ENCODE peak calls at places on chromosome 1, in eight cellular contexts. One of them, this sample, is unnamed.

GRCh38 chr1:231720652-231721325 is 94.2 kb downstream of the DISC1 start:
- DNase-seq in foreskin fibroblast: no peak
- DNase-seq in H1: no peak
- DNase-seq in heart left ventricle: no peak
- DNase-seq in activated CD8-positive, alpha-beta T cell treated with anti-CD3 and anti-CD28 coated beads for 36 hours: no peak
- DNase-seq in cardiac muscle cell: no peak
- DNase-seq in fibroblast of the aortic adventitia: no peak
- DNase-seq in osteocyte: no peak
- DNase-seq in this sample: no peak

GRCh38 chr1:151563376-151563775 is 23.3 kb downstream of the TUFT1 start:
- DNase-seq in activated CD8-positive, alpha-beta T cell treated with anti-CD3 and anti-CD28 coated beads for 36 hours: no peak
- DNase-seq in cardiac muscle cell: no peak
- DNase-seq in heart left ventricle: no peak
- DNase-seq in H1: no peak
- DNase-seq in foreskin fibroblast: no peak
- DNase-seq in fibroblast of the aortic adventitia: no peak
- DNase-seq in osteocyte: no peak
- DNase-seq in this sample: no peak

GRCh38 chr1:225654277-225654597 is 1.3 kb upstream of the ENAH start:
- DNase-seq in heart left ventricle: no peak
- DNase-seq in foreskin fibroblast: no peak
- DNase-seq in H1: no peak
- DNase-seq in cardiac muscle cell: no peak
- DNase-seq in osteocyte: no peak
- DNase-seq in fibroblast of the aortic adventitia: no peak
- DNase-seq in activated CD8-positive, alpha-beta T cell treated with anti-CD3 and anti-CD28 coated beads for 36 hours: no peak
- DNase-seq in this sample: no peak

GRCh38 chr1:230867119-230867902 is 1.0 kb downstream of the C1orf198 start:
- DNase-seq in fibroblast of the aortic adventitia: peak; percentile 24
- DNase-seq in activated CD8-positive, alpha-beta T cell treated with anti-CD3 and anti-CD28 coated beads for 36 hours: no peak
- DNase-seq in osteocyte: no peak
- DNase-seq in cardiac muscle cell: no peak
- DNase-seq in foreskin fibroblast: peak; percentile 47
- DNase-seq in H1: no peak
- DNase-seq in heart left ventricle: no peak
- DNase-seq in this sample: no peak

GRCh38 chr1:938088-938683 is 14.5 kb downstream of the SAMD11 start:
- DNase-seq in foreskin fibroblast: peak; percentile 69
- DNase-seq in activated CD8-positive, alpha-beta T cell treated with anti-CD3 and anti-CD28 coated beads for 36 hours: no peak
- DNase-seq in cardiac muscle cell: peak; percentile 71
- DNase-seq in heart left ventricle: no peak
- DNase-seq in osteocyte: no peak
- DNase-seq in fibroblast of the aortic adventitia: peak; percentile 25
- DNase-seq in H1: no peak
- DNase-seq in this sample: no peak

GRCh38 chr1:151012684-151013471 is 4.6 kb downstream of the PRUNE1 start:
- DNase-seq in H1: no peak
- DNase-seq in heart left ventricle: no peak
- DNase-seq in foreskin fibroblast: peak; percentile 25
- DNase-seq in activated CD8-positive, alpha-beta T cell treated with anti-CD3 and anti-CD28 coated beads for 36 hours: no peak
- DNase-seq in osteocyte: no peak
- DNase-seq in fibroblast of the aortic adventitia: no peak
- DNase-seq in cardiac muscle cell: peak; percentile 24
- DNase-seq in this sample: no peak

GRCh38 chr1:155010211-155010918 is 7.8 kb downstream of the ZBTB7B start:
- DNase-seq in foreskin fibroblast: no peak
- DNase-seq in cardiac muscle cell: no peak
- DNase-seq in heart left ventricle: no peak
- DNase-seq in H1: no peak
- DNase-seq in fibroblast of the aortic adventitia: no peak
- DNase-seq in activated CD8-positive, alpha-beta T cell treated with anti-CD3 and anti-CD28 coated beads for 36 hours: peak; percentile 36
- DNase-seq in osteocyte: no peak
- DNase-seq in this sample: no peak

GRCh38 chr1:204334455-204334854 is 25.3 kb downstream of the PLEKHA6 start:
- DNase-seq in activated CD8-positive, alpha-beta T cell treated with anti-CD3 and anti-CD28 coated beads for 36 hours: no peak
- DNase-seq in H1: no peak
- DNase-seq in osteocyte: no peak
- DNase-seq in heart left ventricle: no peak
- DNase-seq in cardiac muscle cell: no peak
- DNase-seq in foreskin fibroblast: no peak
- DNase-seq in fibroblast of the aortic adventitia: no peak
- DNase-seq in this sample: no peak

GRCh38 chr1:186418503-186418902 is 42.4 kb downstream of the PDC start:
- DNase-seq in heart left ventricle: no peak
- DNase-seq in H1: no peak
- DNase-seq in activated CD8-positive, alpha-beta T cell treated with anti-CD3 and anti-CD28 coated beads for 36 hours: no peak
- DNase-seq in fibroblast of the aortic adventitia: no peak
- DNase-seq in foreskin fibroblast: no peak
- DNase-seq in osteocyte: no peak
- DNase-seq in cardiac muscle cell: no peak
- DNase-seq in this sample: no peak

GRCh38 chr1:203126866-203127671 is 457 bp upstream of the ADORA1 start:
- DNase-seq in fibroblast of the aortic adventitia: no peak
- DNase-seq in foreskin fibroblast: no peak
- DNase-seq in cardiac muscle cell: no peak
- DNase-seq in osteocyte: peak; percentile 42
- DNase-seq in heart left ventricle: no peak
- DNase-seq in activated CD8-positive, alpha-beta T cell treated with anti-CD3 and anti-CD28 coated beads for 36 hours: no peak
- DNase-seq in H1: no peak
- DNase-seq in this sample: no peak

GRCh38 chr1:233359431-233359830 is 31.9 kb downstream of the MAP3K21 start:
- DNase-seq in heart left ventricle: no peak
- DNase-seq in foreskin fibroblast: no peak
- DNase-seq in H1: no peak
- DNase-seq in activated CD8-positive, alpha-beta T cell treated with anti-CD3 and anti-CD28 coated beads for 36 hours: no peak
- DNase-seq in fibroblast of the aortic adventitia: no peak
- DNase-seq in cardiac muscle cell: no peak
- DNase-seq in osteocyte: no peak
- DNase-seq in this sample: no peak

GRCh38 chr1:84103197-84103992 is 40.7 kb upstream of the PRKACB start:
- DNase-seq in osteocyte: no peak
- DNase-seq in fibroblast of the aortic adventitia: peak; percentile 90
- DNase-seq in activated CD8-positive, alpha-beta T cell treated with anti-CD3 and anti-CD28 coated beads for 36 hours: peak; percentile 35
- DNase-seq in foreskin fibroblast: peak; percentile 93
- DNase-seq in cardiac muscle cell: peak; percentile 58
- DNase-seq in heart left ventricle: no peak
- DNase-seq in H1: no peak
- DNase-seq in this sample: peak; percentile 57

GRCh38 chr1:4796161-4796998 is 142.0 kb downstream of the AJAP1 start:
- DNase-seq in fibroblast of the aortic adventitia: no peak
- DNase-seq in heart left ventricle: no peak
- DNase-seq in foreskin fibroblast: no peak
- DNase-seq in H1: no peak
- DNase-seq in activated CD8-positive, alpha-beta T cell treated with anti-CD3 and anti-CD28 coated beads for 36 hours: no peak
- DNase-seq in cardiac muscle cell: no peak
- DNase-seq in osteocyte: no peak
- DNase-seq in this sample: no peak
- TF ChIP-seq CTCF in fibroblast of the aortic adventitia: no peak
- TF ChIP-seq CTCF in heart left ventricle: no peak
- TF ChIP-seq CTCF in foreskin fibroblast: no peak
- TF ChIP-seq CTCF in H1: no peak
- TF ChIP-seq CTCF in activated CD8-positive, alpha-beta T cell treated with anti-CD3 and anti-CD28 coated beads for 36 hours: no peak
- TF ChIP-seq CTCF in cardiac muscle cell: no peak
- TF ChIP-seq CTCF in osteocyte: no peak
- TF ChIP-seq CTCF in this sample: no peak

DNA sequence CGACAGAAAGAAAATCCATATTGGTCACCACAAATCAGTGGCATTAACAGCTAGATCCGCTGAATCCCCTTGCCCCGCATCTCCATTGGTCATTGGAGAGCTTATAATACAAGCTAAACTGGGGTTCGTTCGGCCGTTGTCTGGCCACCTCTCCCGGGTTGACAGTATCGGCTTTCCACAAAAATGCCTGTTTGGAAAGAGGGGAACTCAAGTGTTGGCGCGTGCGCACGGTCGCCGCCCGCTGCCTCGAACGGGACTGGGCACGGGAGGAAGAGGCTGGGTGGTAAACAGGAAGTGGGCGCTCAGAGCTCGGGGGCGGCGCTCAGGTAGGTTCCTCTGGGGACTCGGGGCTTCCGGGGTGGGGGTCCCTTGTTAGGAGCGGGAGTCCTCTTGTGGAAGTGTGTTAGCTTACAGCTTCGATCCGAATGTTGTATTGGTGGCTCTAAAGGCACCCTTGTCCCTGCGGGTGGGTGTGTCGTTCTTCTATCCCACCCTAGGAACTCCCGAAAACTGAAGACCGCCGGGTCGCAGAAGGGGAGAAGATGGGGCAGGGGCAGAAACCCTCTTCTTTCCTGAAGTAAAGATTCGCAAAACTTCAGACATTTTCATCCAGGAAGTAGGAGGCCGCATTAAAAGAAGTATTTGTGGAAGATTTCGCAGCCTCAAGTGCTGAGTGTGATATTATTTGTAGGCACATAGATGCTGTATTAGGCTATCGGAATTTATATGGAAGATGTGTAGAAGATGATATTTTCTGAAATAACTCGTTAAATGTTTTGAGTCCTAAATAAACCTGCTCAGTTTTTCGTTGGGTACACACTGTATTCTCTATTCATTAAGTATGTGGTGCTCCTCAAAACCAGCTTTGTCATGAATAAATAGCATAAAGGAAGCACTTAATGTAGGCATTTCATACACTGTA is 988 bp downstream of the BROX start:
- DNase-seq in foreskin fibroblast: peak; percentile 97
- DNase-seq in fibroblast of the aortic adventitia: peak; percentile 93
- DNase-seq in heart left ventricle: peak; percentile 95
- DNase-seq in activated CD8-positive, alpha-beta T cell treated with anti-CD3 and anti-CD28 coated beads for 36 hours: peak; percentile 95
- DNase-seq in osteocyte: peak; percentile 95
- DNase-seq in cardiac muscle cell: peak; percentile 97
- DNase-seq in H1: peak; percentile 93
- DNase-seq in this sample: peak; percentile 76
- TF ChIP-seq CTCF in foreskin fibroblast: no peak
- TF ChIP-seq CTCF in fibroblast of the aortic adventitia: no peak
- TF ChIP-seq CTCF in heart left ventricle: no peak
- TF ChIP-seq CTCF in activated CD8-positive, alpha-beta T cell treated with anti-CD3 and anti-CD28 coated beads for 36 hours: no peak
- TF ChIP-seq CTCF in osteocyte: no peak
- TF ChIP-seq CTCF in cardiac muscle cell: no peak
- TF ChIP-seq CTCF in H1: no peak
- TF ChIP-seq CTCF in this sample: no peak

GRCh38 chr1:75908717-75909152 is 23.5 kb downstream of the ASB17 start:
- DNase-seq in H1: peak; percentile 9
- DNase-seq in activated CD8-positive, alpha-beta T cell treated with anti-CD3 and anti-CD28 coated beads for 36 hours: no peak
- DNase-seq in foreskin fibroblast: peak; percentile 71
- DNase-seq in osteocyte: no peak
- DNase-seq in heart left ventricle: no peak
- DNase-seq in fibroblast of the aortic adventitia: peak; percentile 45
- DNase-seq in cardiac muscle cell: peak; percentile 66
- DNase-seq in this sample: peak; percentile 8
- TF ChIP-seq CTCF in H1: no peak
- TF ChIP-seq CTCF in activated CD8-positive, alpha-beta T cell treated with anti-CD3 and anti-CD28 coated beads for 36 hours: no peak
- TF ChIP-seq CTCF in foreskin fibroblast: peak; percentile 57
- TF ChIP-seq CTCF in osteocyte: peak; percentile 70
- TF ChIP-seq CTCF in heart left ventricle: no peak
- TF ChIP-seq CTCF in fibroblast of the aortic adventitia: peak; percentile 57
- TF ChIP-seq CTCF in cardiac muscle cell: peak; percentile 67
- TF ChIP-seq CTCF in this sample: peak; percentile 57

DNA sequence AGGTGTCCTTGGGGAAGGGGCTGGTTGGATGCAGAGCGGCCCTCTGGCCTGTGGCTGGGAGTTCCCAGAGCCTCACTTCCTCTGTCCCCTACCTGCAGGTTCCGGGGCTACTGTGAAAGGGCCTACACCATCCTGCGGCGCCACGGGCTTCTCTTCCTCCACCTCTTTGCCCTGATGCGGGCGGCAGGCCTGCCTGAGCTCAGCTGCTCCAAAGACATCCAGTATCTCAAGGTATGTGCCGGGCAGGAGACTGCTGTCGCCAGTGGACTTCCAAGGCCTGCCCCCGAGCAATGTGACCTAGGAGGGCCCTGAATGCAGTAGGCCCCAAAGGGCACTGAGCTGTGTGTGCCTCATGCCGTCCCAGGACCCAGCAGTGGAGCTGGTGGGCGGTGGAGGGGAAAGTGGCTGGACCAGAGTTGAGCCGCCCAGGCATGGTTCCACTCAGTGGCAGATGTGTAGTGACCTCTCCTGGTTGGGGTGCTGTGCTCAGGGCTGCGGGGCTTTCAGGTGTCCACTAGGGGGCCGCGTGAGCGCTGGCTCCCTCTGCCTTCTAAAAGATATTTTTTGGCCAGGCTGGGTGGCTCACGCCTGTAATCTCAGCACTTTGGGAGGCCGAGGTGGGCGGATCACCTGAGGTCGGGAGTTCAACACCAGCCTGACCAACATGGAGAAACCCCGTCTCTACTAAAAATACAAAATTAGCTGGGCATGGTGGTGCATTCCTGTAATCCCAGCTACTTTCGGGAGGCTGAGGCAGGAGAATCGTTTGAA is 73.4 kb downstream of the PIK3CD start:
- DNase-seq in osteocyte: no peak
- DNase-seq in foreskin fibroblast: peak; percentile 79
- DNase-seq in H1: peak; percentile 64
- DNase-seq in heart left ventricle: peak; percentile 83
- DNase-seq in activated CD8-positive, alpha-beta T cell treated with anti-CD3 and anti-CD28 coated beads for 36 hours: peak; percentile 77
- DNase-seq in cardiac muscle cell: peak; percentile 69
- DNase-seq in fibroblast of the aortic adventitia: peak; percentile 36
- DNase-seq in this sample: no peak
- TF ChIP-seq CTCF in osteocyte: peak; percentile 81
- TF ChIP-seq CTCF in foreskin fibroblast: peak; percentile 87
- TF ChIP-seq CTCF in H1: no peak
- TF ChIP-seq CTCF in heart left ventricle: peak; percentile 68
- TF ChIP-seq CTCF in activated CD8-positive, alpha-beta T cell treated with anti-CD3 and anti-CD28 coated beads for 36 hours: peak; percentile 93
- TF ChIP-seq CTCF in cardiac muscle cell: peak; percentile 81
- TF ChIP-seq CTCF in fibroblast of the aortic adventitia: peak; percentile 86
- TF ChIP-seq CTCF in this sample: peak; percentile 94

GRCh38 chr1:41024953-41025352 is 3.4 kb upstream of the SLFNL1 start:
- DNase-seq in foreskin fibroblast: no peak
- DNase-seq in heart left ventricle: no peak
- DNase-seq in cardiac muscle cell: no peak
- DNase-seq in fibroblast of the aortic adventitia: no peak
- DNase-seq in H1: no peak
- DNase-seq in osteocyte: no peak
- DNase-seq in activated CD8-positive, alpha-beta T cell treated with anti-CD3 and anti-CD28 coated beads for 36 hours: no peak
- DNase-seq in this sample: no peak
- TF ChIP-seq CTCF in foreskin fibroblast: no peak
- TF ChIP-seq CTCF in heart left ventricle: no peak
- TF ChIP-seq CTCF in cardiac muscle cell: no peak
- TF ChIP-seq CTCF in fibroblast of the aortic adventitia: no peak
- TF ChIP-seq CTCF in H1: no peak
- TF ChIP-seq CTCF in osteocyte: no peak
- TF ChIP-seq CTCF in activated CD8-positive, alpha-beta T cell treated with anti-CD3 and anti-CD28 coated beads for 36 hours: no peak
- TF ChIP-seq CTCF in this sample: no peak

DNA sequence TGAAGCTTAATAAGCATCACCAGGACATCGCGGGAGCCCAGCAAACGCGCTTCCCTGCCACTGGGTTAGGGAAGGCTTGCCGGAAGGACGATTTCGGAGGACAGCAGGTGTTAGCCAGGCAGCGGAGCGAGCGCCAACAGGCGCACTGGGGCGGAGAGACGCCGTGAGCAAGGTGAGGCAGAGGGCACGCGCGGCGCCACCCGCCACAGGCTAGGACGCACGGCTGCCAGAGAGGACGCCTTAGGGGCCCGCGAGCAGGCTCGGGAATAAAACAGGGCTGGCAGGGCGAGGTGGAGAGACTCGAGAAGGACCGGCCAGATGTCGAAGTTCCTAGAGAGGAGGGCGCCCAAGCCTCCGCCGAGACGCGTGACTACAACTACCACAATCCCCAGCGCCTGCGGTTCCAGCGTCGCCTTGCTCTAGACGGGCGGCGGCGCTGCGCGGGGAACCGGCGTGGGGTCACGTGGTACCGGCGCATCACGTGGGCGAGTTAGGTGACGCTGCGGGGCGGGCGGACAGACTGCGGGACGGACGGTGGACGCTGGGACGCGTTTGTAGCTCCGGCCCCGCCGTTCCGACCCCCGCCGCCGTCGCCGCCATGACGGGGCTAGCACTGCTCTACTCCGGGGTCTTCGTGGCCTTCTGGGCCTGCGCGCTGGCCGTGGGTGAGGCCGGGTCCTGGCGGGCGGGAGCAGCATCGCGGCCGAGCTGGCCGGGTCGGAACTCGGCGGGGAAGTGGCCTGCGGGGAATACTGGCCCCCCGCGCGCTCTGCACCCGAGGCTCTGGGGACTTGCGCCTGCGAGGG is at the start of gene ATP6V0B:
- DNase-seq in fibroblast of the aortic adventitia: peak; percentile 89
- DNase-seq in heart left ventricle: peak; percentile 98
- DNase-seq in osteocyte: peak; percentile 96
- DNase-seq in foreskin fibroblast: peak; percentile 99
- DNase-seq in activated CD8-positive, alpha-beta T cell treated with anti-CD3 and anti-CD28 coated beads for 36 hours: peak; percentile 98
- DNase-seq in cardiac muscle cell: peak; percentile 97
- DNase-seq in H1: peak; percentile 69
- DNase-seq in this sample: peak; percentile 54
- TF ChIP-seq CTCF in fibroblast of the aortic adventitia: no peak
- TF ChIP-seq CTCF in heart left ventricle: no peak
- TF ChIP-seq CTCF in osteocyte: no peak
- TF ChIP-seq CTCF in foreskin fibroblast: no peak
- TF ChIP-seq CTCF in activated CD8-positive, alpha-beta T cell treated with anti-CD3 and anti-CD28 coated beads for 36 hours: no peak
- TF ChIP-seq CTCF in cardiac muscle cell: peak; percentile 22
- TF ChIP-seq CTCF in H1: no peak
- TF ChIP-seq CTCF in this sample: peak; percentile 22